ENCODE peak calls at places on chromosomes 4 and X, in nine cellular contexts. B is transverse colon, D is uterus, J is IMR-90, V is GM12891, E is H54, M is A549, G is tibial nerve, T is gastrocnemius medialis. K is an unnamed sample.

GRCh38 chrX:13597928-13598327 is 28.5 kb downstream of the EGFL6 start:
- DNase-seq in B (no peak), D (no peak), J (peak), V (no peak), E (no peak), M (peak), G (no peak), T (no peak), K (no peak)

GRCh38 chr4:73053076-73053475 is 16.4 kb downstream of the COX18 start:
- DNase-seq in B (no peak), D (no peak), J (peak), V (no peak), E (no peak), M (no peak), G (no peak), T (no peak), K (no peak)

GRCh38 chr4:139301821-139302611 is at the start of gene NDUFC1:
- DNase-seq in B (peak), D (peak), J (peak), V (peak), E (no peak), M (peak), G (peak), T (peak), K (peak)

GRCh38 chr4:75916091-75916661 is 13.9 kb upstream of the PPEF2 start:
- DNase-seq in B (peak), D (no peak), J (peak), V (peak), E (peak), M (peak), G (no peak), T (no peak), K (peak)

GRCh38 chrX:77427586-77427985 is 19.6 kb upstream of the FGF16 start:
- DNase-seq in B (no peak), D (no peak), J (no peak), V (no peak), E (no peak), M (no peak), G (no peak), T (no peak), K (no peak)

GRCh38 chr4:7045961-7046921 is 3.1 kb downstream of the TADA2B start:
- DNase-seq in B (no peak), D (no peak), J (no peak), V (peak), E (no peak), M (no peak), G (no peak), T (peak), K (no peak)

GRCh38 chr4:72602396-72602795 is 33.4 kb upstream of the ADAMTS3 start:
- DNase-seq in B (no peak), D (no peak), J (no peak), V (no peak), E (no peak), M (no peak), G (no peak), T (no peak), K (no peak)

GRCh38 chr4:121057466-121057911 is 14.8 kb downstream of the NDNF start:
- DNase-seq in B (no peak), D (no peak), J (no peak), V (no peak), E (no peak), M (no peak), G (no peak), T (no peak), K (no peak)

GRCh38 chr4:156190606-156191005 is 236.9 kb upstream of the CTSO start:
- DNase-seq in B (no peak), D (no peak), J (peak), V (no peak), E (no peak), M (no peak), G (no peak), T (no peak), K (no peak)

GRCh38 chr4:83362492-83363329 is 28.1 kb upstream of the HPSE start:
- DNase-seq in B (peak), D (no peak), J (peak), V (no peak), E (no peak), M (peak), G (no peak), T (no peak), K (peak)

GRCh38 chrX:53263597-53264094 is 17.7 kb downstream of the IQSEC2 start:
- DNase-seq in B (no peak), D (no peak), J (peak), V (no peak), E (peak), M (peak), G (no peak), T (no peak), K (peak)

GRCh38 chr4:103011378-103012025 is 8.0 kb downstream of the SLC9B1 start:
- DNase-seq in B (peak), D (peak), J (peak), V (no peak), E (no peak), M (no peak), G (no peak), T (no peak), K (peak)

GRCh38 chr4:63663870-63664269 is 745.4 kb downstream of the TECRL start:
- DNase-seq in B (no peak), D (no peak), J (no peak), V (no peak), E (no peak), M (no peak), G (no peak), T (no peak), K (no peak)

GRCh38 chr4:144572660-144573059 is 73.3 kb upstream of the HHIP start:
- DNase-seq in B (no peak), D (no peak), J (no peak), V (no peak), E (no peak), M (peak), G (no peak), T (no peak), K (peak)

GRCh38 chr4:144574004-144574403 is 72.0 kb upstream of the HHIP start:
- DNase-seq in B (no peak), D (no peak), J (no peak), V (no peak), E (no peak), M (no peak), G (no peak), T (no peak), K (no peak)

GRCh38 chr4:144578681-144579080 is 67.3 kb upstream of the HHIP start:
- DNase-seq in B (no peak), D (no peak), J (peak), V (no peak), E (no peak), M (no peak), G (no peak), T (no peak), K (no peak)

GRCh38 chr4:144574509-144574908 is 71.4 kb upstream of the HHIP start:
- DNase-seq in B (no peak), D (no peak), J (no peak), V (no peak), E (no peak), M (no peak), G (no peak), T (no peak), K (no peak)

DNA sequence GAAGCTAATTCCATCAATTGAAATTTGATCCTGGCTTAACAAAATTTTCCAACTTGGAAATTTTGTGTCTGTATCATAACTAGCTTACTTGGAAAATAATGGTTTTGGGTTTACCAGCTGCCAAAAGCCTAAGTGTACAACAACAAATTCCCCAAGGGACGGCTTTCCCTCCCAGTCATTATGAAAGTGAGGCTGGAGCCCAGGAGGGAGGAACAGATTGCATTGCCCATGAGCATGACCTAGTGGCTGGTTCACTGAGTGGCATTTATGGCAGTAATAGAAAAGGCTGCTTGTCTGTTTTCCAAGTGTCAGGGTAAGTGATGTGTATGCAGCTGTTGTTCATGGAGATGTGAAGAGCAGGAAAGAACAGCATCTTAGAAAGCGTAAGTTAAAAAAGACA is 70.8 kb upstream of the HHIP start:
- DNase-seq in B (no peak), D (no peak), J (no peak), V (no peak), E (no peak), M (peak), G (no peak), T (no peak), K (no peak)
- TF ChIP-seq POLR2A in B (no peak), D (no peak), J (no peak), V (no peak), E (no peak), M (no peak), G (no peak), T (no peak), K (no peak)

DNA sequence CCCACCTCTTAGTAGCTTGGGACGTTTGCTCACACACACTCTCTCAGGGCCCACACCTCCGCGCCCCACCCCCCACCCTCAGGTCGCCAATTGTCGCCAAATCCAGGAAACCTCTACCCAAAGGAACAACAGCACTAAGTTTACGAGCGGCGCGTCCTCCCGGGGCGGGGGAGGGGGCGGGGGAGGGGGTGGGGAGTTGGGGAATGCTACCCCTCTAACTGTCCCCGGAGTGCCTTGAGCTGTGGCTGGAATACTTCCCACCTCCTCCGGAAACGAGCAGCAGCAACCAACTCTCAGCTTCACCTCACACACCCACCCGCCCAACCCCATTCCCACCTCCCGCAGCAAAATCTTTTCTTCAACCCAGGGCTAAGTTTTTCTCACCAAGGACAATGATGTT is 135.6 kb upstream of the ZIC3 start:
- DNase-seq in B (no peak), D (no peak), J (no peak), V (no peak), E (no peak), M (no peak), G (no peak), T (no peak), K (no peak)
- TF ChIP-seq POLR2A in B (no peak), D (no peak), J (no peak), V (no peak), E (no peak), M (no peak), G (no peak), T (no peak), K (no peak)

GRCh38 chr4:126779446-126780166 is 853.2 kb upstream of the INTU start:
- DNase-seq in B (no peak), D (no peak), J (no peak), V (no peak), E (no peak), M (no peak), G (peak), T (no peak), K (no peak)
- TF ChIP-seq POLR2A in B (no peak), D (no peak), J (no peak), V (no peak), E (no peak), M (no peak), G (no peak), T (no peak), K (no peak)

DNA sequence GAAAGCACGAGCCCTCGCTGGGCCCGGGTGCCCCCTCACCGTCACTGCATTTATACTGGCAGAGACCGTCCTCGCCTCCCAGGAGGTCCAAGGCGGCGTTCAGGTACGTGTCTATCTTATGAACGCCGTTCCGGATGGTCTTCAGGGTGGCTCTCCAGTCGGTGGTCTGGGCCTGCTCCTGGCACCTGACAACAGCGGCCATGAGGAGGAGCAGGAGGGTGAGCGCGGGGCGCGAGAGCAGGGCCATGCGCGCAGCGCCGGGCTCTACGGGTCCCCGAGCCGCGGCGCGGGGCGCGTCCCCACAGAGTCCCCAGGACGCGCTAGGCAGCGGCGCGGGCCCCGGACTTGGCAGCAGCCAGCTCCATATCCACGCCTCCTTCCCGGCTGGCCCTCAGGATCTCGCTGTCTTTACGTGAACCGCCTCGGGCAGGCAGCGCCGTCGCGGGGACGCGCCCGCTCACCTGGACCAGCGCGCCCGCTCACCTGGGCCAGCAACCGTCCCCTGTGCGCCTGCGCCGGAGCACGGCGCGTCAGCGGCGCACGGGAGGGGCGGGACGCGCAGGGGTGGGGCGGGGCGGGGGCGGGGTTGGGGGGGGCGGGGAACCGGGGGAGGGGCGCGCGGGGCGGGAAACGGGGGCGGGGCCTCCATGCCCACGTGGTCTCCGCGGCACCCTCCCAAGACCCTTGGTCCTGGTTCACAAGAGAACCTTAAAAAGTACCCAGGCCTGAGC is at the start of gene PLA2G12A:
- DNase-seq in B (peak), D (peak), J (peak), V (peak), E (peak), M (peak), G (peak), T (peak), K (peak)
- TF ChIP-seq POLR2A in B (peak), D (peak), J (no peak), V (no peak), E (peak), M (peak), G (peak), T (peak), K (peak)

DNA sequence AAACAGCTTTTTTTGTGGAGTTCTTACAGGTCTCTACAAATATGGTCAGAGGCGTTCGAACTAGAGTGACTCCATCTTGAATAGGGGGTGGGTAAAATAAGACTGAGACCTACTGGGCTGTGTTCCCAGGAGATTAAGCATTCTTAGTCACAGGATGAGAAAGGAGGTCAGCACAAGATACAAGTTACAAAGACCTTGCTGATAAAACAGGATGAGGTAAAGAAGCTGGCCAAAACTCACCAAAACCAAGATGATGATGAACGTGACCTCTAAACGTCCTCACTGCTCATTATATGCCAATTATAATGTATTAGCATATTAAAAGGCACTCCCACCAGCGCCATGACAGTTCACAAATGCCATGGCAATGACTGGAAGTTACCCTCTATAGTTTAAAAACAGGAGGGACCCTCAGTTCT is 42.8 kb upstream of the SPP1 start:
- DNase-seq in B (no peak), D (no peak), J (no peak), V (no peak), E (no peak), M (no peak), G (no peak), T (no peak), K (no peak)
- TF ChIP-seq POLR2A in B (no peak), D (no peak), J (no peak), V (no peak), E (no peak), M (no peak), G (no peak), T (no peak), K (no peak)